ENCODE peak calls at places on chromosome 17, in ten cellular contexts. R is type B pancreatic cell; M is NCI-H1694; B is activated naive CD4-positive, alpha-beta T cell treated with Interleukin-2 at 50 U/mL for 16 hours; A is epithelial cell of prostate; I is posterior cingulate gyrus; Y is GM19239; X is NCI-H460; Z is A549; T is NCI-H2081. G is an unnamed sample.

GRCh38 chr17:73610331-73610911 is 33.8 kb downstream of the SDK2 start:
- DNase-seq in A (no peak), R (no peak), B (no peak), X (no peak), T (no peak), I (no peak), M (no peak), Y (no peak), Z (no peak), G (no peak)

GRCh38 chr17:38705523-38705802 is 390 bp downstream of the MLLT6 start:
- DNase-seq in B (no peak), Y (peak), Z (no peak), M (no peak), A (no peak), R (no peak), T (no peak), I (no peak), X (no peak), G (no peak)

GRCh38 chr17:56765449-56765848 is 68.3 kb downstream of the C17orf67 start:
- DNase-seq in I (no peak), A (no peak), Z (no peak), R (no peak), X (no peak), T (no peak), M (no peak), Y (no peak), B (no peak), G (no peak)

GRCh38 chr17:17506181-17506741 is 10.1 kb upstream of the RASD1 start:
- DNase-seq in X (no peak), M (no peak), R (no peak), Z (no peak), T (no peak), B (no peak), I (no peak), A (no peak), Y (no peak), G (peak)

GRCh38 chr17:1546292-1546922 is 16.2 kb downstream of the PITPNA start:
- DNase-seq in T (no peak), A (no peak), I (no peak), M (no peak), Z (no peak), Y (no peak), X (no peak), B (no peak), R (no peak), G (no peak)

GRCh38 chr17:44345497-44346026 is 460 bp downstream of the GRN start:
- DNase-seq in Y (no peak), X (peak), R (no peak), A (no peak), Z (peak), B (peak), I (no peak), M (peak), T (peak), G (peak)

GRCh38 chr17:75878174-75878998 is at the start of gene TRIM47:
- DNase-seq in A (no peak), R (no peak), M (no peak), T (peak), Y (no peak), Z (peak), I (peak), B (no peak), X (peak), G (peak)

GRCh38 chr17:78127240-78127887 is 1.2 kb downstream of the TMC6 start:
- DNase-seq in T (no peak), Z (no peak), I (peak), B (peak), M (no peak), A (no peak), X (no peak), R (no peak), Y (peak), G (peak)

GRCh38 chr17:38751144-38751802 is 1.3 kb upstream of the PSMB3 start:
- DNase-seq in M (no peak), B (no peak), T (peak), Y (no peak), X (no peak), A (no peak), I (no peak), R (no peak), Z (peak), G (no peak)

GRCh38 chr17:48012151-48012520 is 25.5 kb downstream of the COPZ2 start:
- DNase-seq in M (peak), B (peak), A (no peak), R (peak), X (no peak), T (peak), Z (no peak), Y (peak), I (peak), G (peak)

GRCh38 chr17:39642675-39643074 is 5.7 kb downstream of the STARD3 start:
- DNase-seq in A (no peak), B (no peak), X (no peak), Z (no peak), T (no peak), R (no peak), I (no peak), Y (no peak), M (no peak), G (no peak)

GRCh38 chr17:82287849-82288601 is 14.5 kb upstream of the CSNK1D start:
- DNase-seq in M (no peak), Z (peak), X (no peak), T (peak), A (peak), R (no peak), B (no peak), Y (no peak), I (no peak), G (no peak)

GRCh38 chr17:80692931-80693467 is 148.4 kb downstream of the RPTOR start:
- DNase-seq in R (no peak), X (no peak), B (no peak), T (no peak), I (no peak), Y (no peak), Z (no peak), A (no peak), M (no peak), G (peak)

GRCh38 chr17:48728232-48729231 is at the start of gene HOXB13:
- DNase-seq in T (peak), X (peak), I (no peak), B (peak), A (peak), Z (peak), M (no peak), Y (no peak), R (no peak), G (no peak)

GRCh38 chr17:72416054-72416691 is 295.4 kb downstream of the SOX9 start:
- DNase-seq in A (peak), R (no peak), I (no peak), M (no peak), Y (no peak), T (no peak), X (no peak), B (no peak), Z (no peak), G (peak)

GRCh38 chr17:68424861-68425260 is 32.4 kb downstream of the WIPI1 start:
- DNase-seq in B (no peak), T (no peak), R (no peak), I (no peak), X (no peak), M (no peak), Z (no peak), A (no peak), Y (no peak), G (no peak)

GRCh38 chr17:35978346-35978745 is 3.0 kb downstream of the CCL16 start:
- DNase-seq in R (no peak), Z (no peak), I (no peak), B (no peak), X (no peak), T (no peak), Y (no peak), A (no peak), M (no peak), G (no peak)

GRCh38 chr17:34366051-34366450 is 3.0 kb upstream of the CCL1 start:
- DNase-seq in Y (no peak), M (no peak), A (no peak), I (no peak), X (no peak), T (no peak), R (no peak), B (no peak), Z (no peak), G (no peak)

G was measured in Ammon's horn.